ENCODE peak calls at places on chromosomes 4 and X, in five cellular contexts. X is nucleus accumbens; C is stimulated activated CD4-positive, alpha-beta T cell treated with anti-CD3 and anti-CD28 coated beads, Interleukin-4, amount 100 ng/mL, for 24 hours; E is posterior cingulate gyrus; K is fibroblast of lung. N is an unnamed sample.

GRCh38 chr4:123813901-123814300 is 417.3 kb downstream of the SPRY1 start:
- DNase-seq in X (no peak), C (no peak), E (no peak), K (no peak), N (no peak)

GRCh38 chrX:46757593-46757992 is 1.3 kb downstream of the SLC9A7 start:
- DNase-seq in X (no peak), C (no peak), E (no peak), K (peak), N (no peak)

GRCh38 chr4:188387134-188387791 is 248.0 kb downstream of the TRIML1 start:
- DNase-seq in X (no peak), C (no peak), E (no peak), K (no peak), N (no peak)

GRCh38 chr4:60637976-60638375 is 562.1 kb upstream of the ADGRL3 start:
- DNase-seq in X (no peak), C (no peak), E (no peak), K (no peak), N (no peak)

GRCh38 chr4:88779431-88779830 is 81.8 kb upstream of the NAP1L5 start:
- DNase-seq in X (no peak), C (no peak), E (no peak), K (no peak), N (no peak)

GRCh38 chr4:132865458-132865857 is 283.6 kb upstream of the PCDH10 start:
- DNase-seq in X (no peak), C (no peak), E (no peak), K (no peak), N (no peak)

GRCh38 chr4:7719354-7720174 is 220.1 kb downstream of the AFAP1 start:
- DNase-seq in X (no peak), C (peak), E (peak), K (peak), N (peak)

GRCh38 chr4:98780111-98780549 is 121.7 kb upstream of the TSPAN5 start:
- DNase-seq in X (no peak), C (no peak), E (no peak), K (peak), N (no peak)

GRCh38 chr4:2256781-2257191 is 5.1 kb downstream of the MXD4 start:
- DNase-seq in X (no peak), C (peak), E (peak), K (no peak), N (no peak)

GRCh38 chr4:172786039-172786792 is 382.4 kb upstream of the GALNT7 start:
- DNase-seq in X (no peak), C (no peak), E (no peak), K (peak), N (no peak)

GRCh38 chr4:69731826-69732225 is 28.6 kb downstream of the SULT1B1 start:
- DNase-seq in X (no peak), C (no peak), E (no peak), K (peak), N (no peak)

GRCh38 chrX:136999021-136999420 is 34.8 kb downstream of the GPR101 start:
- DNase-seq in X (no peak), C (no peak), E (no peak), K (no peak), N (no peak)

GRCh38 chr4:1074077-1074476 is 39.3 kb downstream of the RNF212 start:
- DNase-seq in X (no peak), C (no peak), E (no peak), K (no peak), N (no peak)

GRCh38 chr4:84931961-84932360 is 34.5 kb downstream of the WDFY3 start:
- DNase-seq in X (no peak), C (no peak), E (no peak), K (no peak), N (no peak)

GRCh38 chr4:86834901-86835300 is 14.3 kb downstream of the SLC10A6 start:
- DNase-seq in X (no peak), C (no peak), E (no peak), K (peak), N (no peak)

GRCh38 chrX:134803060-134803459 is 144.8 kb upstream of the PLAC1 start:
- DNase-seq in X (no peak), C (no peak), E (no peak), K (no peak), N (no peak)

GRCh38 chr4:107951551-107951950 is 20.2 kb downstream of the CYP2U1 start:
- DNase-seq in X (no peak), C (no peak), E (no peak), K (peak), N (no peak)

GRCh38 chr4:7315286-7315685 is 119.4 kb downstream of the PSAPL1 start:
- DNase-seq in X (no peak), C (no peak), E (no peak), K (no peak), N (no peak)

GRCh38 chr4:100081511-100081910 is 108.8 kb downstream of the DDIT4L start:
- DNase-seq in X (no peak), C (no peak), E (no peak), K (no peak), N (no peak)

GRCh38 chr4:123418486-123418931 is 21.9 kb downstream of the SPRY1 start:
- DNase-seq in X (no peak), C (no peak), E (no peak), K (peak), N (peak)

GRCh38 chrX:64394874-64395567 is at the start of gene MTMR8:
- DNase-seq in X (peak), C (peak), E (peak), K (peak), N (no peak)

GRCh38 chrX:96453139-96453538 is 231.5 kb upstream of the DIAPH2 start:
- DNase-seq in X (no peak), C (no peak), E (no peak), K (no peak), N (no peak)

GRCh38 chr4:165560941-165561340 is 182.1 kb downstream of the CPE start:
- DNase-seq in X (no peak), C (no peak), E (no peak), K (no peak), N (no peak)

GRCh38 chr4:161252520-161253141 is 911.2 kb downstream of the FSTL5 start:
- DNase-seq in X (no peak), C (no peak), E (no peak), K (peak), N (peak)

GRCh38 chr4:117324851-117325491 is 239.6 kb upstream of the TRAM1L1 start:
- DNase-seq in X (no peak), C (no peak), E (no peak), K (peak), N (no peak)

GRCh38 chrX:19599253-19599652 is 83.9 kb upstream of the MAP3K15 start:
- DNase-seq in X (no peak), C (no peak), E (no peak), K (no peak), N (no peak)

GRCh38 chr4:6259886-6260285 is 9.8 kb upstream of the WFS1 start:
- DNase-seq in X (no peak), C (no peak), E (no peak), K (no peak), N (no peak)

GRCh38 chr4:40264995-40265909 is 68.4 kb downstream of the RHOH start:
- DNase-seq in X (no peak), C (no peak), E (no peak), K (peak), N (peak)

GRCh38 chr4:22237155-22237751 is 278.6 kb downstream of the ADGRA3 start:
- DNase-seq in X (no peak), C (peak), E (peak), K (peak), N (peak)

GRCh38 chr4:164924670-164925238 is 47.8 kb downstream of the APELA start:
- DNase-seq in X (no peak), C (no peak), E (no peak), K (no peak), N (no peak)

GRCh38 chr4:101953949-101954348 is 163.4 kb downstream of the BANK1 start:
- DNase-seq in X (no peak), C (no peak), E (no peak), K (peak), N (no peak)

GRCh38 chrX:139890991-139891700 is 41.7 kb downstream of the ATP11C start:
- DNase-seq in X (no peak), C (no peak), E (no peak), K (peak), N (no peak)

GRCh38 chr4:4541040-4541631 is 712 bp downstream of the STX18 start:
- DNase-seq in X (no peak), C (peak), E (no peak), K (peak), N (no peak)

GRCh38 chr4:11623726-11624037 is 195.0 kb upstream of the HS3ST1 start:
- DNase-seq in X (no peak), C (no peak), E (no peak), K (peak), N (peak)

GRCh38 chr4:106201373-106201772 is 114.6 kb downstream of the TBCK start:
- DNase-seq in X (no peak), C (no peak), E (no peak), K (peak), N (peak)

GRCh38 chr4:166594326-166594946 is 639.9 kb downstream of the SPOCK3 start:
- DNase-seq in X (no peak), C (no peak), E (no peak), K (peak), N (peak)

GRCh38 chr4:57550143-57550542 is 440.0 kb upstream of the IGFBP7 start:
- DNase-seq in X (no peak), C (no peak), E (no peak), K (no peak), N (peak)